ENCODE peak calls at places on chromosomes 11 and 22, in nine cellular contexts. K is body of pancreas; O is H7; G is mesenchymal stem cell; Y is GM23248; U is CD8-positive, alpha-beta memory T cell; J is endothelial cell of umbilical vein; Z is CD8-positive, alpha-beta T cell; L is foreskin keratinocyte. X is an unnamed sample.

GRCh38 chr11:5384335-5384734 is 723 bp downstream of the OR51M1 start:
- DNase-seq in K (no peak), O (no peak), G (no peak), Y (no peak), U (no peak), J (no peak), Z (no peak), L (no peak), X (no peak)

GRCh38 chr11:79174045-79175008 is 266.5 kb downstream of the TENM4 start:
- DNase-seq in K (no peak), O (peak; percentile 29), G (peak; percentile 6), Y (no peak), U (no peak), J (no peak), Z (no peak), L (no peak), X (peak; percentile 69)

GRCh38 chr11:47991266-47991830 is 11.0 kb downstream of the PTPRJ start:
- DNase-seq in K (peak; percentile 86), O (peak; percentile 41), G (peak; percentile 62), Y (no peak), U (no peak), J (peak; percentile 33), Z (no peak), L (no peak), X (no peak)

GRCh38 chr11:46308632-46309419 is 31.4 kb downstream of the CREB3L1 start:
- DNase-seq in K (peak; percentile 83), O (peak; percentile 94), G (peak; percentile 68), Y (peak; percentile 79), U (peak; percentile 47), J (peak; percentile 60), Z (peak; percentile 44), L (no peak), X (peak; percentile 83)

GRCh38 chr11:38226684-38227083 is 1628.6 kb upstream of the RAG2 start:
- DNase-seq in K (no peak), O (no peak), G (no peak), Y (peak; percentile 0), U (no peak), J (no peak), Z (no peak), L (peak; percentile 1), X (no peak)

GRCh38 chr11:606245-606644 is 9.5 kb downstream of the IRF7 start:
- DNase-seq in K (peak; percentile 62), O (no peak), G (no peak), Y (peak; percentile 68), U (no peak), J (no peak), Z (no peak), L (no peak), X (peak; percentile 93)

GRCh38 chr22:40665312-40665711 is 14.0 kb upstream of the MCHR1 start:
- DNase-seq in K (no peak), O (no peak), G (peak; percentile 75), Y (peak; percentile 86), U (no peak), J (no peak), Z (no peak), L (no peak), X (peak; percentile 57)

GRCh38 chr22:22431271-22432220 is 77.0 kb downstream of the ZNF280B start:
- DNase-seq in K (peak; percentile 64), O (peak; percentile 84), G (peak; percentile 46), Y (peak; percentile 67), U (peak; percentile 24), J (peak; percentile 52), Z (peak; percentile 51), L (no peak), X (peak; percentile 56)

GRCh38 chr22:40679964-40680818 is 907 bp downstream of the MCHR1 start:
- DNase-seq in K (no peak), O (peak; percentile 72), G (peak; percentile 71), Y (peak; percentile 39), U (no peak), J (peak; percentile 38), Z (no peak), L (no peak), X (no peak)

GRCh38 chr11:115502636-115503082 is 1.6 kb downstream of the CADM1 start:
- DNase-seq in K (no peak), O (peak; percentile 70), G (peak; percentile 7), Y (peak; percentile 0), U (no peak), J (no peak), Z (no peak), L (no peak), X (no peak)

GRCh38 chr11:44568706-44569473 is 3.4 kb downstream of the CD82 start:
- DNase-seq in K (peak; percentile 46), O (peak; percentile 38), G (peak; percentile 99), Y (peak; percentile 96), U (peak; percentile 83), J (peak; percentile 94), Z (peak; percentile 78), L (peak; percentile 80), X (peak; percentile 73)

GRCh38 chr11:1300569-1301187 is 8.8 kb downstream of the TOLLIP start:
- DNase-seq in K (peak; percentile 93), O (peak; percentile 61), G (no peak), Y (no peak), U (no peak), J (no peak), Z (no peak), L (no peak), X (peak; percentile 43)

GRCh38 chr22:19066531-19067271 is 55.5 kb downstream of the DGCR2 start:
- DNase-seq in K (no peak), O (no peak), G (peak; percentile 68), Y (peak; percentile 89), U (no peak), J (no peak), Z (no peak), L (peak; percentile 59), X (no peak)

GRCh38 chr22:32448980-32449379 is 15.3 kb downstream of the BPIFC start:
- DNase-seq in K (no peak), O (no peak), G (no peak), Y (no peak), U (no peak), J (no peak), Z (no peak), L (no peak), X (no peak)

GRCh38 chr11:116473790-116474346 is 298.9 kb downstream of the BUD13 start:
- DNase-seq in K (no peak), O (peak; percentile 55), G (no peak), Y (no peak), U (no peak), J (no peak), Z (no peak), L (no peak), X (no peak)

GRCh38 chr11:71339178-71339881 is 87.0 kb upstream of the SHANK2 start:
- DNase-seq in K (no peak), O (no peak), G (no peak), Y (peak; percentile 39), U (no peak), J (no peak), Z (no peak), L (peak; percentile 42), X (peak; percentile 58)

GRCh38 chr11:122746050-122746478 is 90.5 kb downstream of the UBASH3B start:
- DNase-seq in K (no peak), O (no peak), G (no peak), Y (no peak), U (peak; percentile 23), J (no peak), Z (peak; percentile 39), L (no peak), X (no peak)

GRCh38 chr11:102560555-102561011 is 30.0 kb upstream of the MMP7 start:
- DNase-seq in K (no peak), O (no peak), G (peak; percentile 69), Y (peak; percentile 68), U (no peak), J (no peak), Z (no peak), L (peak; percentile 29), X (no peak)

GRCh38 chr11:122775675-122776271 is 62.5 kb upstream of the CRTAM start:
- DNase-seq in K (no peak), O (no peak), G (no peak), Y (no peak), U (no peak), J (no peak), Z (no peak), L (no peak), X (no peak)

DNA sequence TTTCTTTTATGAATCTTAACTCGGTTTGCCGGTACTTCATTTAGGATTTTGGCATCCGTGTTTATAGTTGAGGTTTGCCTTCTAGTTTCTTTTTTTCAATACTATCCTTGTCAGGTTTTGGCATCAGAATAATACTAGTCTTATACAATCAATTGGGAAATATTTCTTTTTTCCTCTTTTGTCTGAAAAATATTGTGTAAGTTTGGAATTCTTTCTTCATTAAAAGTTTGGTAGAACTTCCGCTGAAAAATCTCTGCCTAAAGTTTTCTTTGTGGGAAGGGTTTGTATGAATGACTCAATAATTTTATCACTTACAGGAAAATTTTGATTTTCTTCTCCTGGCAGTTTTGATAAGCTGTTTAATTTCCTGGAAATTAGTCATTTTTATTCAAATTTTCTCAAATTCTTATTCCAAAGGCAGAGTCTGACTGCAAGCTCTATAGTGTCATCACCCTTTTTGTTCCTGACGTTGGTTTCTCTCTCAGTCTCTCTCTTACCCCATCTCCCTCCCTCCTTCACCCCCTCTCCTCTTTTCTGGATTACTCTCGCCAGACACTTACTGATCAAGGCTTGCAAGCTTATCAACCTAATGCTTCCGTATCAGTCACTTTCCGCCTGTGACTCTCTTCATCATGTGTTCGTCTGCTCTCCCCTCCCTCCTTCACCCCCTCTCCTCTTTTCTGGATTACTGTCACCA is 555.7 kb downstream of the TBC1D22A start:
- DNase-seq in K (no peak), O (no peak), G (no peak), Y (no peak), U (no peak), J (peak; percentile 34), Z (no peak), L (no peak), X (no peak)
- H3K27me3 ChIP-seq in K (no peaks in the 10 kb centered on the region), O (no peaks in the 10 kb centered on the region), G (no peaks in the 10 kb centered on the region), Y (peaks cover 1% of the 10 kb centered on the region), U (no peaks in the 10 kb centered on the region), J (no peaks in the 10 kb centered on the region), Z (no peaks in the 10 kb centered on the region), L (no peaks in the 10 kb centered on the region), X (no peaks in the 10 kb centered on the region)

GRCh38 chr11:3197044-3197715 is 21.4 kb downstream of the MRGPRG start:
- DNase-seq in K (no peak), O (peak; percentile 43), G (no peak), Y (no peak), U (no peak), J (no peak), Z (no peak), L (no peak), X (peak; percentile 5)
- H3K27me3 ChIP-seq in K (peaks cover 4% of the 10 kb centered on the region), O (peaks cover 5% of the 10 kb centered on the region), G (peaks cover 56% of the 10 kb centered on the region), Y (peaks cover 12% of the 10 kb centered on the region), U (no peaks in the 10 kb centered on the region), J (peaks cover 2% of the 10 kb centered on the region), Z (no peaks in the 10 kb centered on the region), L (peaks cover 39% of the 10 kb centered on the region), X (no peaks in the 10 kb centered on the region)

DNA sequence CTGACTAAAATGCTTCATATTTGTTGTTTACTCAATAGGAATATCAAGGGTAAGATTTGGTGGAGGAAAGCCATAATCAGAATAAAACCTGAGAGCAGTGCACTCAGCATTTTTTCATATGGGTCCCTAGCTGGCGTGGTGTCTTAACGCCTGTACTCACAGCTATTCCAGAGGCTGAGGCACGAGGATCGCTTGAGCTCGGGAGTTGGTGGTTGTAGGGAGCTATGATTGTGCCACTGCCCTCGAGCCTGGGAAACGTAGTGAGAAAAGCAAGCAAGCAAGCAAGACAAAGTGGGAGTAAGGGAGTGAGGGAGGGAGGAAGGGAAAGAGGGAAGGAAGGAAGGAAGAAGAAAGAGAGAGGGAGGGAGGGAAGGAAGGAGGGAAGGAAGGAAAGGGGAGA is 242.5 kb downstream of the OR4C45 start:
- DNase-seq in K (no peak), O (no peak), G (no peak), Y (no peak), U (no peak), J (no peak), Z (no peak), L (no peak), X (no peak)
- H3K27me3 ChIP-seq in K (no peaks in the 10 kb centered on the region), O (no peaks in the 10 kb centered on the region), G (no peaks in the 10 kb centered on the region), Y (no peaks in the 10 kb centered on the region), U (no peaks in the 10 kb centered on the region), J (no peaks in the 10 kb centered on the region), Z (no peaks in the 10 kb centered on the region), L (no peaks in the 10 kb centered on the region), X (no peaks in the 10 kb centered on the region)

GRCh38 chr11:129384415-129384814 is 8.8 kb downstream of the BARX2 start:
- DNase-seq in K (no peak), O (no peak), G (no peak), Y (no peak), U (no peak), J (no peak), Z (no peak), L (no peak), X (no peak)
- H3K27me3 ChIP-seq in K (no peaks in the 10 kb centered on the region), O (no peaks in the 10 kb centered on the region), G (peaks cover 27% of the 10 kb centered on the region), Y (peaks cover 95% of the 10 kb centered on the region), U (no peaks in the 10 kb centered on the region), J (no peaks in the 10 kb centered on the region), Z (no peaks in the 10 kb centered on the region), L (peaks cover 10% of the 10 kb centered on the region), X (no peaks in the 10 kb centered on the region)